ENCODE peak calls at places on chromosomes 7 and 10, in eight cellular contexts. H is PC-9, A is transverse colon, N is fibroblast of villous mesenchyme, G is fibroblast of lung, E is ascending aorta, B is A673, K is mammary epithelial cell. I is an unnamed sample.

GRCh38 chr7:98879989-98880337 is 1.6 kb downstream of the TRRAP start:
- DNase-seq in G (no peak), A (no peak), K (no peak), E (no peak), N (no peak), H (no peak), B (no peak), I (no peak)

GRCh38 chr10:124693396-124693795 is 50.8 kb downstream of the FAM53B start:
- DNase-seq in H (no peak), N (no peak), G (no peak), A (no peak), K (no peak), B (no peak), E (no peak), I (no peak)

GRCh38 chr10:13139150-13139549 is 22.2 kb upstream of the MCM10 start:
- DNase-seq in E (no peak), H (no peak), A (no peak), B (no peak), N (no peak), K (no peak), G (no peak), I (no peak)

GRCh38 chr10:29163746-29164145 is 125.1 kb upstream of the LYZL1 start:
- DNase-seq in A (no peak), B (no peak), N (peak), G (no peak), H (peak), E (no peak), K (peak), I (no peak)

GRCh38 chr10:123146892-123147634 is 873 bp upstream of the HMX2 start:
- DNase-seq in K (no peak), N (no peak), A (no peak), G (no peak), H (no peak), B (no peak), E (no peak), I (no peak)

GRCh38 chr10:5944389-5945202 is 32.7 kb downstream of the IL15RA start:
- DNase-seq in H (peak), G (peak), K (peak), A (peak), B (no peak), N (peak), E (peak), I (peak)

GRCh38 chr7:48299580-48300169 is 128.4 kb downstream of the ABCA13 start:
- DNase-seq in A (peak), N (peak), E (no peak), H (peak), B (peak), K (peak), G (peak), I (peak)

GRCh38 chr10:94002156-94002555 is 8.4 kb downstream of the PLCE1 start:
- DNase-seq in E (no peak), G (no peak), A (peak), N (no peak), K (no peak), B (no peak), H (no peak), I (no peak)

GRCh38 chr7:121153995-121154394 is 165.5 kb downstream of the CPED1 start:
- DNase-seq in K (no peak), E (no peak), N (peak), B (no peak), H (no peak), G (peak), A (no peak), I (no peak)

GRCh38 chr7:157603005-157603404 is 266.2 kb downstream of the DNAJB6 start:
- DNase-seq in A (no peak), H (no peak), K (no peak), B (no peak), G (no peak), N (no peak), E (no peak), I (no peak)

GRCh38 chr7:26135551-26135950 is 16.4 kb upstream of the NFE2L3 start:
- DNase-seq in K (no peak), A (no peak), E (no peak), H (no peak), G (no peak), N (no peak), B (no peak), I (no peak)

GRCh38 chr10:91604936-91605534 is 27.8 kb downstream of the PPP1R3C start:
- DNase-seq in B (no peak), H (no peak), N (peak), K (peak), E (no peak), G (peak), A (no peak), I (no peak)

GRCh38 chr7:50781371-50781770 is 1.3 kb downstream of the GRB10 start:
- DNase-seq in E (no peak), B (no peak), A (no peak), N (no peak), G (no peak), H (no peak), K (no peak), I (no peak)

GRCh38 chr10:127947206-127947605 is 40.3 kb downstream of the PTPRE start:
- DNase-seq in N (no peak), A (no peak), K (peak), H (no peak), B (no peak), G (no peak), E (no peak), I (no peak)

GRCh38 chr7:8724080-8724718 is 290.8 kb downstream of the NXPH1 start:
- DNase-seq in H (peak), G (no peak), K (peak), N (no peak), B (peak), E (no peak), A (peak), I (no peak)

GRCh38 chr7:73701357-73701995 is 18.0 kb downstream of the STX1A start:
- DNase-seq in B (peak), G (peak), A (peak), H (peak), N (peak), E (no peak), K (no peak), I (no peak)

GRCh38 chr7:16978358-16979244 is 96.8 kb upstream of the AGR3 start:
- DNase-seq in N (peak), B (no peak), K (peak), H (peak), E (no peak), G (peak), A (no peak), I (peak)

GRCh38 chr7:158494162-158494586 is 93.4 kb downstream of the PTPRN2 start:
- DNase-seq in G (no peak), H (no peak), A (no peak), E (no peak), B (no peak), K (no peak), N (no peak), I (no peak)

GRCh38 chr10:122500194-122500593 is 38.8 kb downstream of the HTRA1 start:
- DNase-seq in G (no peak), B (no peak), A (no peak), E (no peak), N (no peak), H (no peak), K (no peak), I (no peak)

GRCh38 chr7:64625114-64626082 is 40.5 kb upstream of the ZNF107 start:
- DNase-seq in E (no peak), K (no peak), H (no peak), G (no peak), B (peak), N (no peak), A (no peak), I (no peak)

GRCh38 chr7:33651998-33652397 is 253.3 kb upstream of the BMPER start:
- DNase-seq in A (no peak), B (no peak), G (no peak), E (no peak), N (no peak), K (no peak), H (no peak), I (no peak)

GRCh38 chr7:47149208-47149864 is 432.6 kb downstream of the TNS3 start:
- DNase-seq in E (no peak), A (no peak), B (no peak), H (no peak), K (no peak), N (no peak), G (no peak), I (no peak)

GRCh38 chr7:24668922-24669635 is 88.2 kb downstream of the GSDME start:
- DNase-seq in E (no peak), B (no peak), H (no peak), K (peak), A (peak), G (peak), N (peak), I (no peak)

GRCh38 chr7:138568655-138569054 is 108.6 kb downstream of the TRIM24 start:
- DNase-seq in A (no peak), K (no peak), E (no peak), B (no peak), N (no peak), H (no peak), G (no peak), I (no peak)

GRCh38 chr7:73612598-73613269 is 11.6 kb downstream of the MLXIPL start:
- DNase-seq in K (peak), N (peak), H (peak), A (peak), B (peak), E (no peak), G (peak), I (no peak)

GRCh38 chr10:77496941-77497420 is 140.6 kb downstream of the KCNMA1 start:
- DNase-seq in H (no peak), A (no peak), G (no peak), K (peak), B (no peak), N (no peak), E (no peak), I (no peak)

GRCh38 chr10:26437637-26438461 is at the start of gene APBB1IP:
- DNase-seq in B (no peak), K (no peak), E (peak), G (peak), A (peak), N (peak), H (no peak), I (no peak)

GRCh38 chr10:98374176-98374969 is 40.6 kb downstream of the PYROXD2 start:
- DNase-seq in N (peak), B (no peak), G (peak), E (no peak), A (no peak), K (peak), H (peak), I (no peak)

GRCh38 chr10:28217848-28218247 is 85.0 kb downstream of the MPP7 start:
- DNase-seq in A (no peak), B (peak), G (peak), K (peak), N (peak), E (no peak), H (no peak), I (peak)

GRCh38 chr7:157797361-157797760 is 460.6 kb downstream of the DNAJB6 start:
- DNase-seq in G (no peak), K (no peak), N (no peak), A (no peak), H (no peak), B (no peak), E (no peak), I (no peak)

GRCh38 chr10:133523631-133524203 is 3.4 kb upstream of the CYP2E1 start:
- DNase-seq in H (peak), B (no peak), E (no peak), K (peak), A (no peak), G (no peak), N (no peak), I (no peak)

GRCh38 chr7:46210467-46210866 is 289.4 kb upstream of the IGFBP3 start:
- DNase-seq in G (no peak), A (no peak), E (no peak), K (no peak), N (peak), B (no peak), H (no peak), I (no peak)

GRCh38 chr10:14063531-14064317 is 267.0 kb downstream of the FRMD4A start:
- DNase-seq in H (no peak), A (no peak), E (peak), B (no peak), G (peak), K (no peak), N (peak), I (peak)

DNA sequence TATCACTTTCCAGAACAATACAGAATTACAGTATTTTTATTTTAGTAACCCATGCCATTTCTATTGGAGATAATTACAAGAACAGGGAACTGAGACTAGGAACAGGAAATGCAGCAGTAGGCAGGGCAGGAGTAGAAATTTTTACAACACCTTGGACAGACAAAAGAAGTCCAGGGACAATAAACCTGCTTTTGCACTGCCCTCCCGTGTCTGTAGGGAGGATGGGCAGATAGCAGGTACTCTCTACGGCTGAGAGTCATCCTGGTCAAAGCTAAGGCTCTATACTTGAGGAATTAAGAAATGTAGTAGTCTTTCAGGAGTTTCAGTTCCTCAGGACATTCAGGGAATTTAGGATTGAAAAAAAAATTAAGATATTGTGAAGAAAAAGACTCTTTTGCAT is 63.4 kb downstream of the VAX1 start:
- DNase-seq in E (no peak), G (no peak), A (peak), N (no peak), B (no peak), H (no peak), K (peak), I (no peak)
- TF ChIP-seq CTCF in E (no peak), G (no peak), A (peak), N (no peak), B (no peak), H (no peak), K (no peak), I (no peak)

GRCh38 chr7:35258125-35258890 is 4.4 kb upstream of the TBX20 start:
- DNase-seq in N (no peak), B (no peak), G (no peak), H (no peak), A (no peak), K (no peak), E (no peak), I (no peak)

GRCh38 chr7:35258891-35259537 is 5.1 kb upstream of the TBX20 start:
- DNase-seq in H (no peak), E (no peak), G (no peak), A (no peak), K (no peak), B (no peak), N (no peak), I (no peak)

GRCh38 chr7:35259555-35259954 is 5.7 kb upstream of the TBX20 start:
- DNase-seq in N (no peak), E (no peak), B (no peak), G (no peak), K (no peak), H (no peak), A (no peak), I (no peak)

GRCh38 chr7:35255909-35256876 is 2.3 kb upstream of the TBX20 start:
- DNase-seq in N (no peak), H (no peak), E (no peak), B (no peak), K (no peak), G (no peak), A (no peak), I (no peak)

GRCh38 chr7:35257251-35258124 is 3.6 kb upstream of the TBX20 start:
- DNase-seq in H (no peak), B (no peak), K (no peak), N (no peak), G (no peak), A (no peak), E (no peak), I (no peak)
- H3K4me3 ChIP-seq in H (no peak), B (peak), K (no peak), N (peak), G (no peak), A (no peak), E (no peak), I (no peak)

GRCh38 chr7:2897023-2897422 is 52.9 kb upstream of the GNA12 start:
- DNase-seq in K (no peak), A (no peak), G (no peak), H (no peak), E (no peak), B (no peak), N (no peak), I (no peak)
- TF ChIP-seq CTCF in K (no peak), A (no peak), G (no peak), H (no peak), E (no peak), B (no peak), N (no peak), I (no peak)

GRCh38 chr7:2710256-2710655 is 22.3 kb downstream of the AMZ1 start:
- DNase-seq in H (no peak), K (no peak), E (no peak), N (no peak), A (peak), B (no peak), G (no peak), I (no peak)
- H3K4me3 ChIP-seq in H (no peak), K (no peak), E (no peak), N (no peak), A (peak), B (no peak), G (no peak), I (no peak)

GRCh38 chr7:128699196-128699712 is 27.2 kb downstream of the GARIN1A start:
- DNase-seq in K (no peak), N (no peak), E (no peak), H (no peak), G (no peak), B (no peak), A (no peak), I (no peak)

GRCh38 chr7:128694742-128695141 is 22.6 kb downstream of the GARIN1A start:
- DNase-seq in B (no peak), A (no peak), G (no peak), N (no peak), E (no peak), H (no peak), K (no peak), I (no peak)

GRCh38 chr7:128699895-128700294 is 27.8 kb downstream of the GARIN1A start:
- DNase-seq in A (no peak), K (no peak), G (no peak), B (no peak), E (no peak), H (no peak), N (no peak), I (no peak)

GRCh38 chr7:128701062-128701785 is 29.1 kb downstream of the GARIN1A start:
- DNase-seq in B (no peak), H (peak), K (peak), E (no peak), A (no peak), G (no peak), N (no peak), I (no peak)

GRCh38 chr7:128697301-128697905 is 25.3 kb downstream of the GARIN1A start:
- DNase-seq in G (peak), A (peak), E (no peak), N (peak), B (peak), H (peak), K (peak), I (peak)
- TF ChIP-seq CTCF in G (peak), A (no peak), E (no peak), N (peak), B (peak), H (no peak), K (no peak), I (peak)

DNA sequence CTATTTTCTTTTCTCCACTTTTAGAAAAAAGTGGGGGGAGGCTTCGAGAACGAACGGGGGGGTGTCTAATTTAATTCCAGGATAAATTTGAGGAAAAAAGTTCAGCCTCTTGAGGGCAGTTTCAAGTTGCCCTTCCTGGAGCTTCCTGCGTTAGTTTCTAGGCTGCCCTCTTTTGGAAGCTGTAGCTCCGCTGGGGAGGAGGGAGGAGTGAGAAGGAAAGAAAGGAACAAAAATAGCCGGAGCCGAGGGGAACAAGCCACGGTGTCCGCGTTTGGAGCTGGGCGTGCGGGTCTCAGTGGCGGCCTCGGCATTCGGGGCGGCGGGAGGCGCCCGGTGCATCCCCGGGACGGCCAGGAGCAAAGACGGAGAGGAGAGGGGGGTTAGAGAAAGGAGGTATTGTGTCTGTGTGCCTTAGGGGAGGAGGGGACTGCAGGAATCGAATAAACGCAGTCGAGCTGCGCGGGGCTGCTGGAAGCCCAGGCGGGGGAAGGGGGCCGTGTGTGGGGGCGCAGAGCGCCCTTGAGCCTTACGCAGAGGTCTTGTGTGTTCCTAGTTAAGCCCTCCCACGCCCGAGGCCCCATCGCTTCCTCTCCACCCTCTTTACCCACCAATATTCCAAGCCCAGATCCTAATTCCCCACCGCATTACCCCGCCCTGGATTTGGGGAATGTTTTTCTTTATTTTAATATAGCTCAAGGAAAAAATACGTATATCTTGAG is 2.0 kb upstream of the TNRC18 start:
- DNase-seq in E (peak), H (peak), B (peak), G (peak), N (peak), A (peak), K (peak), I (peak)
- H3K4me3 ChIP-seq in E (peak), H (peak), B (peak), G (peak), N (peak), A (peak), K (peak), I (peak)